ENCODE peak calls at places on chromosomes 11 and 22, in four cellular contexts. P, Q, I and D are unnamed samples.

GRCh38 chr22:22397875-22398524 is 110.5 kb downstream of the ZNF280B start:
- DNase-seq in P (no peak), Q (no peak), I (no peak), D (no peak)

GRCh38 chr11:110130642-110131238 is 37.5 kb downstream of the ZC3H12C start:
- DNase-seq in P (no peak), Q (peak; percentile 70), I (peak; percentile 93), D (peak; percentile 38)

GRCh38 chr11:126163074-126163700 is 48.3 kb downstream of the RPUSD4 start:
- DNase-seq in P (no peak), Q (peak; percentile 54), I (peak; percentile 83), D (no peak)

GRCh38 chr11:80495116-80495515 is 1054.3 kb upstream of the TENM4 start:
- DNase-seq in P (no peak), Q (no peak), I (no peak), D (no peak)

GRCh38 chr22:35443790-35444684 is 44.1 kb downstream of the MCM5 start:
- DNase-seq in P (no peak), Q (no peak), I (no peak), D (no peak)

GRCh38 chr11:21654091-21654490 is 538.8 kb upstream of the ANO5 start:
- DNase-seq in P (no peak), Q (no peak), I (peak; percentile 11), D (no peak)

GRCh38 chr22:29825578-29825977 is 12.5 kb downstream of the ASCC2 start:
- DNase-seq in P (no peak), Q (no peak), I (no peak), D (no peak)

GRCh38 chr22:26956346-26956745 is 299.0 kb downstream of the MIAT start:
- DNase-seq in P (no peak), Q (no peak), I (no peak), D (no peak)

GRCh38 chr11:23765862-23766261 is 731.0 kb upstream of the LUZP2 start:
- DNase-seq in P (no peak), Q (no peak), I (no peak), D (no peak)

GRCh38 chr11:86811637-86812321 is 11.4 kb downstream of the PRSS23 start:
- DNase-seq in P (peak; percentile 63), Q (peak; percentile 59), I (peak; percentile 68), D (no peak)

GRCh38 chr22:43273902-43274484 is 69.2 kb downstream of the SCUBE1 start:
- DNase-seq in P (peak; percentile 52), Q (peak; percentile 71), I (peak; percentile 73), D (peak; percentile 49)

GRCh38 chr11:96447711-96448110 is 57.9 kb downstream of the JRKL start:
- DNase-seq in P (no peak), Q (no peak), I (no peak), D (no peak)

GRCh38 chr11:78214331-78215194 is 25.8 kb downstream of the USP35 start:
- DNase-seq in P (no peak), Q (no peak), I (no peak), D (no peak)

GRCh38 chr11:120389693-120390584 is 53.7 kb downstream of the ARHGEF12 start:
- DNase-seq in P (no peak), Q (no peak), I (no peak), D (no peak)

GRCh38 chr22:42177891-42178336 is 47.3 kb upstream of the CYP2D6 start:
- DNase-seq in P (peak; percentile 35), Q (no peak), I (no peak), D (no peak)

GRCh38 chr11:132357811-132358572 is 987.6 kb downstream of the NTM start:
- DNase-seq in P (no peak), Q (no peak), I (no peak), D (no peak)

GRCh38 chr11:83998921-83999320 is 712.8 kb upstream of the CCDC90B start:
- DNase-seq in P (no peak), Q (no peak), I (no peak), D (no peak)

GRCh38 chr11:104967493-104968364 is 645 bp downstream of the CASP4 start:
- DNase-seq in P (no peak), Q (peak; percentile 21), I (no peak), D (no peak)

DNA sequence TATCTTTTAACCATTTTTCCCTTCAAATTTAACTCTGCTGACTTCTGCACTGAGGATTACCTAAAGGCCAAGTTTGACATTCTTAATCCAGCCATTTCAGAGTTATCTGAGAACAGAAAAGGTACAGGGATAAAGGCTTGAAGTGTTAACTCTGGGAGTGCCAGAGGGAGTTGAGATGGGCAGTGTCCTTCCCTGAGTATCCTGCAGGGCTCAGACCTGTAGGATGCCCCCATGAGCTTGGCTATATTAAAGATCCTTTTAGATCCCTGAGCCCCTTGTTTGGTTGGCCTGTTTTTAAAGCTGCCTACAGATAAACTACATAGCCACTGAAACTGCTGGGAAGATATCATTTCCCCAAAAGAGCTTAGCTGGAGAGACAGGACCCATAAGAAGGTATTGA is 268.4 kb upstream of the KIRREL3 start:
- DNase-seq in P (no peak), Q (no peak), I (no peak), D (no peak)
- TF ChIP-seq CTCF in P (no peak), Q (no peak), I (no peak), D (no peak)

DNA sequence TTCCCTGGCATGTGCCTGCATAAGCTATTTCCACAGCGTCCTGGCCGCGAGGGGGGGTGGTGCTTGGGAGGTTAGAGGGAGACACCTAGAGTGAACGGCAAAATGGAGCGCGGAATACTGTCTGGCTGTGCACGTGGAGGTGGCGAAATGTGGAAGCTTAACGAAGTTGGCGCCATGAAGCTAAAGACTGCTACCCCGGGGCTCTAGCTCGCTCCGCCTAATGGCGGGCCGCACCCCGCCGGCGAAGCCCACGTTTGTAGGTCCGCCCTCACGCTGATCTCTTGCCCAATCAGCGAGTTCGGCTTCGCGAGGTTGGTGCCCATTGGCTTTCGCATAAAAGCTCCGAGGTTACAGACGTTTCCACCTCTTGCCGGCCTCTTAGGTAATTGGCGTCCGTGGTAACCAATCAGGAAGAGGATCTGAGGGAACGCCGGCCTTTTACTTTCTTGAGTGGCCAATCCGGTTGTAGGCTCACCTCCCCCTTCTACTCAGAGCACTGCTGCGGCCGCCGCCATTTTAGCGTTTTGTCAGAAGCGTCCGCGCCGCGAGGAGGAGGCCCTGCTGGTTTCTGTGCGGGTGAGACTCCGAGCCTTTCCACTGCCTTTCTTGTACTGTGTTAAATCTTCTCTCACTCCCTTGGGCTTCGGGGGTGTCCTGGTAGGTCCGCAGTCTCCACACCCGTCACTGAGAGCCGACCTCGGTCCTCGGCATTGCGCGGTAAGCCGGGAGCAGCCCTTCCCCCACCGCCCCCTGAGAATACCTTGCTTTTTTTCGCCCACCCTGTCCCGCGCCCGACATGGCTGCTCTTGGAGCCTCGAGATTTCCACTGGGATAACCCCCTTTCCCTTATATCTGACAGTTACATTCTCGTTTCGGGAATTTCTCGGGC is at the start of gene RBM4:
- DNase-seq in P (peak; percentile 98), Q (peak; percentile 100), I (peak; percentile 100), D (peak; percentile 94)
- TF ChIP-seq CTCF in P (no peak), Q (peak; percentile 22), I (peak; percentile 12), D (no peak)

DNA sequence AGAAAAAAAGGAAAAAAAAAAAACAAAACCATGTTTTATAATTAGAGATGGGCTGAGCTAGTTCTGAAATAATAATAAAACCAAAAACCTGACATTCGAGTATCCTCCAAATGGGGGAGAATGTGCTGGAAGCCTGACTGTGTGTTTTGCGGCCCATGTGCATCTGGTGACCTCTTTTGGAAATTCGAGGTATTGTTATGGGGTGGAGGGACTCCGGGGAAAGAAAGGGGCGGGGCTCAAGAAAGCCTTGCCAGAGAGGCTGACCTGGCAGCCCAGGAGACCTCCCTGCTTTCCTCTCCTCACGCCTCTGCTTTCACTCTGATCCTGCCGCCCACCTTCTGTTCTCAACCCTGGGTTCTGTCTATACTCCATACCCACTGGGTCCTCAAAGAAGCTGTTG is 72.9 kb downstream of the CTTN start:
- DNase-seq in P (no peak), Q (peak; percentile 50), I (peak; percentile 78), D (no peak)
- TF ChIP-seq CTCF in P (no peak), Q (peak; percentile 41), I (peak; percentile 54), D (peak; percentile 39)

DNA sequence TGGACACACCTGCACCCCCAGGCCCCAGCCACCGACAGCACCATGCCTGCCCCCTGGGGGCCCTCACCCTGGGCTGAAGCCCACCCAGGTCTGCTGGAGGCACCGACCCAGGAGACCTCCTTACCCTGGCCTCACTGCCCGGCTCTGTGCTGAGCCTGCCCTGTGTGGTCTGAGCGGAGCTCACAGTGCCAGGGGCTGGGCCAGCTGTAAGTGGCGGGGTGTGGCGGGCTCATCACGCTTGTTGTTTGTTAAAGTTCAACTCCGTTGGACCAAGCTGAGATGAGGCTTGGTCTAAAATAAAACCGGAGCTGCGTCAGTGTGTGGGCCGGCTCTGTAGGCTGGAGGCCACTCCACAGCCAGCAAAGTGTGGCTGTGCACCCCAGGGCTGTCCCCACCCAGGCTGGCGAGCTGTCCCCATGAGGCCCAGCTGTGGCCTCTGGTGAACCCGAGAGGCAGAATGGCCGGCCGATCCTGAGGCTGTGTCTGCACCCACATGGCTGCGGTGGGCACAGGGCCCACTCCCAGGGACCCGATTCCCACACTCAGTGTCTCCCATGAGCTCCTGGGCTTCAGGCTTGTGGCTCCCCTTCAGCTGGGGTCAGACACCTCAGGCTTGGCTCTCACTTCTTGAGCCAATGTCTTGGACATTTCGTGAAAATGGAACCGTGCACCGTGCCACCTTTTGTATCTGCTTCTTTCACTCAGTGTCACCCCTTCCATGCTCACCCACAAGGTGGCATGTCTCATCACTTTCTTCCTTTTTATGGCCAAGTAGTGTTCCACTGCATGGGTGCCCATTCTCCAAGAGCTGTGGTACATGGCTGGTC is 137.9 kb downstream of the CTTN start:
- DNase-seq in P (no peak), Q (no peak), I (no peak), D (no peak)
- TF ChIP-seq CTCF in P (no peak), Q (no peak), I (no peak), D (no peak)

DNA sequence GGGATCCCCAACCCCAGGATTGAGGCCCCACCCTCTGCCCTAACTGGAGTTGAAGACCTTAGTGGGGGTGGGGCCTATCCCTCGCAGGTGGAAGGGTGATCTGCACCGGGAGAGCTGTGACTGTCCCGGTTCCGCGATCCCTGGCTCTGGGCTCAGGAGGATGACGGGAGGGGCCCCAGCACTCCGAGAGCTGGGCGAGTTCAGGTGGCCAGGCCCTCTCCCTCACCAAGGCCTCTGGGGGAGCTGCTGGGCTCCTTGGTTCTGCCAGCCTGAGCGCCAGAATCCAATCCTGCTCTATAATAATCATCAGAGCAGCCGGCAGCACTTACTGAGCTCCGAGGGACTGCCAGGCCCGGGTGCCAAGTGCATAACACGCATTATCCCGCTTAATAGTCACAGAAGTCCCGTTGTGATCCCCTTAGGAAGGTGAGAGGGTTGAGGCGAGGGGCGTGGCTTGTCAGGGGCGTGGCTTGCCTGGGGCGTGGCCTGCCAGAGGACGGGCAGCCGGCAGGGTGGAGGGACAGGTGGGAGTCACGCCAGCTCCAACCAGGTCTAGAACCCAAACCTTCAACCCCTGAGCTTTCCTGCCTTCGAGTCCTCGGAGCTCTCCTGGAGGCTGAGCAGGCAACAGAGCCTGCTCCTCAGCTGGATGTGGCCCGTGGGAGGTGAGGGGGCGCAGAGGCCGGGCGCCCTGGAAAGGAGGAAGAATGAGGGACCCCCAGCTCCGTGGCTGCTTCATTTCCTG is 7.2 kb upstream of the SYT7 start:
- DNase-seq in P (peak; percentile 80), Q (no peak), I (peak; percentile 76), D (peak; percentile 42)
- TF ChIP-seq CTCF in P (no peak), Q (peak; percentile 31), I (peak; percentile 39), D (peak; percentile 36)